ENCODE peak calls at places on chromosomes 5 and 9, in ten cellular contexts. E, H, T, G, W, I, F, C, Y and O are unnamed samples.

GRCh38 chr9:112747094-112747493 is 3.5 kb upstream of the SNX30 start:
- DNase-seq in F (no peak), H (no peak), G (no peak), T (no peak), I (no peak), W (no peak), C (no peak), Y (no peak), E (no peak), O (no peak)

GRCh38 chr5:83104031-83104430 is 26.7 kb downstream of the XRCC4 start:
- DNase-seq in G (no peak), H (no peak), I (no peak), E (no peak), C (no peak), Y (no peak), T (no peak), F (no peak), W (no peak), O (no peak)

GRCh38 chr5:52771343-52772039 is 16.2 kb upstream of the ITGA1 start:
- DNase-seq in E (no peak), Y (no peak), F (peak), T (no peak), I (no peak), G (peak), C (no peak), W (peak), H (no peak), O (no peak)

GRCh38 chr5:10610058-10610457 is 46.2 kb downstream of the ANKRD33B start:
- DNase-seq in W (no peak), Y (no peak), E (no peak), H (no peak), C (no peak), F (no peak), T (no peak), I (no peak), G (no peak), O (no peak)

GRCh38 chr5:142181547-142182191 is 73.1 kb downstream of the NDFIP1 start:
- DNase-seq in F (no peak), W (no peak), T (no peak), Y (no peak), I (no peak), C (no peak), G (no peak), H (no peak), E (no peak), O (no peak)

GRCh38 chr5:173741729-173742431 is 125.4 kb upstream of the BOD1 start:
- DNase-seq in H (no peak), C (no peak), F (no peak), G (no peak), W (no peak), E (no peak), I (no peak), Y (no peak), T (no peak), O (no peak)

GRCh38 chr5:34494111-34494755 is 161.9 kb upstream of the RAI14 start:
- DNase-seq in H (no peak), T (no peak), Y (peak), F (no peak), G (no peak), W (no peak), E (no peak), I (no peak), C (no peak), O (no peak)

GRCh38 chr5:80408475-80408875 is 611 bp downstream of the ZFYVE16 start:
- DNase-seq in W (peak), T (no peak), F (peak), E (no peak), G (no peak), C (peak), Y (peak), H (peak), I (no peak), O (peak)

GRCh38 chr5:127957183-127957582 is 126.4 kb upstream of the SLC12A2 start:
- DNase-seq in H (peak), T (no peak), E (peak), W (no peak), I (no peak), Y (peak), G (no peak), F (no peak), C (peak), O (peak)